ENCODE peak calls at places on chromosome 21, in six cellular contexts. S is HFF-Myc; O is stimulated activated naive CD4-positive, alpha-beta T cell; J is kidney; W is stimulated activated effector memory CD8-positive, alpha-beta T cell treated with anti-CD3 and anti-CD28 coated beads, Interleukin-12 subunit alpha, Interleukin-12 subunit beta, amount 100 ng/mL, for 72 hours; C is activated naive CD8-positive, alpha-beta T cell treated with anti-CD3 and anti-CD28 coated beads, Interleukin-2, amount 50 U/mL, for 24 hours. F is an unnamed sample.

GRCh38 chr21:34952701-34953100 is 96.4 kb downstream of the RUNX1 start:
- DNase-seq in O (no peak), C (no peak), S (no peak), J (no peak), W (no peak), F (no peak)

GRCh38 chr21:28776251-28776650 is 216.4 kb downstream of the LTN1 start:
- DNase-seq in O (no peak), C (peak), J (no peak), S (no peak), W (no peak), F (no peak)

GRCh38 chr21:46154955-46155513 is 345 bp downstream of the FTCD start:
- DNase-seq in S (no peak), W (no peak), O (no peak), J (no peak), C (no peak), F (no peak)

GRCh38 chr21:35617491-35617890 is 442.8 kb downstream of the SETD4 start:
- DNase-seq in S (no peak), C (no peak), W (no peak), J (no peak), O (no peak), F (no peak)

GRCh38 chr21:33940846-33941245 is 25.2 kb upstream of the ATP5PO start:
- DNase-seq in S (no peak), J (no peak), O (no peak), C (no peak), W (no peak), F (no peak)

GRCh38 chr21:37734846-37735245 is 181.4 kb downstream of the KCNJ6 start:
- DNase-seq in J (no peak), C (no peak), S (no peak), W (no peak), O (no peak), F (no peak)

GRCh38 chr21:26795866-26796329 is 49.3 kb downstream of the ADAMTS1 start:
- DNase-seq in C (no peak), S (peak), J (no peak), W (no peak), O (no peak), F (no peak)

GRCh38 chr21:36589352-36589971 is 109.5 kb upstream of the SIM2 start:
- DNase-seq in C (peak), W (no peak), S (peak), O (no peak), J (peak), F (peak)

GRCh38 chr21:37367758-37368535 is 1.4 kb downstream of the DYRK1A start:
- DNase-seq in O (no peak), C (peak), S (no peak), J (peak), W (peak), F (peak)

GRCh38 chr21:39630191-39630591 is 17.5 kb downstream of the B3GALT5 start:
- DNase-seq in W (no peak), S (peak), O (no peak), C (no peak), J (no peak), F (no peak)

GRCh38 chr21:42062543-42063022 is 8.5 kb upstream of the UMODL1 start:
- DNase-seq in S (no peak), O (peak), C (peak), W (peak), J (peak), F (no peak)